ENCODE peak calls at places on chromosomes 1 and 21, in eight cellular contexts. B, O, Z, W, V, M, A and Q are unnamed samples.

GRCh38 chr1:8818325-8818775 is 910 bp upstream of the RERE start:
- DNase-seq in W (peak; percentile 92), O (peak; percentile 42), B (no peak), V (peak; percentile 85), M (peak; percentile 39), A (peak; percentile 55), Z (no peak), Q (no peak)

GRCh38 chr1:228286505-228287417 is 78.9 kb downstream of the OBSCN start:
- DNase-seq in O (no peak), A (peak; percentile 2), V (no peak), Z (no peak), B (no peak), W (no peak), M (no peak), Q (no peak)

GRCh38 chr1:37305841-37306240 is 168.5 kb upstream of the ZC3H12A start:
- DNase-seq in A (no peak), V (no peak), W (no peak), O (no peak), Z (no peak), M (no peak), B (no peak), Q (no peak)

GRCh38 chr1:199279872-199280649 is 641.2 kb downstream of the PTPRC start:
- DNase-seq in A (no peak), W (no peak), B (no peak), O (no peak), Z (no peak), V (no peak), M (no peak), Q (no peak)

GRCh38 chr1:150560011-150560438 is 10.8 kb downstream of the ADAMTSL4 start:
- DNase-seq in B (peak; percentile 87), V (peak; percentile 76), O (peak; percentile 61), Z (peak; percentile 74), M (peak; percentile 76), W (peak; percentile 81), A (peak; percentile 86), Q (peak; percentile 83)

GRCh38 chr1:159798893-159799292 is 3.3 kb upstream of the FCRL6 start:
- DNase-seq in Z (peak; percentile 53), A (peak; percentile 78), V (peak; percentile 89), M (peak; percentile 22), O (peak; percentile 90), B (peak; percentile 84), W (peak; percentile 92), Q (peak; percentile 60)

GRCh38 chr1:3907031-3907534 is 7.0 kb upstream of the C1orf174 start:
- DNase-seq in A (peak; percentile 4), B (peak; percentile 39), Z (no peak), O (no peak), V (no peak), M (no peak), W (peak; percentile 35), Q (no peak)

GRCh38 chr21:45333583-45334121 is 46.0 kb upstream of the POFUT2 start:
- DNase-seq in W (no peak), M (no peak), Z (no peak), O (no peak), B (no peak), A (no peak), V (peak; percentile 82), Q (no peak)

GRCh38 chr1:113456967-113457366 is 66.7 kb downstream of the MAGI3 start:
- DNase-seq in W (peak; percentile 98), M (peak; percentile 17), A (peak; percentile 61), Z (no peak), B (no peak), V (peak; percentile 81), O (peak; percentile 90), Q (peak; percentile 32)

GRCh38 chr1:69191280-69191679 is 376.4 kb upstream of the LRRC7 start:
- DNase-seq in A (no peak), O (no peak), B (no peak), Z (no peak), W (no peak), M (no peak), V (no peak), Q (no peak)

GRCh38 chr1:234730542-234731370 is 120.8 kb upstream of the IRF2BP2 start:
- DNase-seq in V (no peak), B (no peak), A (no peak), O (no peak), M (no peak), W (no peak), Z (no peak), Q (no peak)

GRCh38 chr1:174652496-174653280 is 204.9 kb downstream of the GPR52 start:
- DNase-seq in O (no peak), Z (peak; percentile 3), V (peak; percentile 8), B (peak; percentile 32), A (no peak), M (no peak), W (no peak), Q (no peak)

GRCh38 chr1:54945393-54945936 is 35.0 kb upstream of the TMEM61 start:
- DNase-seq in O (no peak), M (no peak), A (no peak), B (no peak), Z (no peak), V (no peak), W (peak; percentile 76), Q (no peak)

GRCh38 chr1:154493276-154493675 is 8.7 kb upstream of the TDRD10 start:
- DNase-seq in M (no peak), O (no peak), V (no peak), A (peak; percentile 13), Z (no peak), B (peak; percentile 43), W (no peak), Q (peak; percentile 46)

GRCh38 chr21:44702973-44703730 is 6.2 kb downstream of the KRTAP10-12 start:
- DNase-seq in V (no peak), A (no peak), Z (no peak), B (no peak), W (no peak), M (no peak), O (no peak), Q (peak; percentile 7)

GRCh38 chr1:248187363-248187762 is 9.7 kb upstream of the OR2M3 start:
- DNase-seq in O (no peak), M (no peak), Z (no peak), W (peak; percentile 26), A (no peak), V (no peak), B (no peak), Q (no peak)
- H3K27ac ChIP-seq in O (no peak overlapping the region), M (no peak overlapping the region), Z (no peak overlapping the region), W (no peak overlapping the region), A (no peak overlapping the region), V (no peak overlapping the region), B (no peak overlapping the region), Q (no peak overlapping the region)

GRCh38 chr1:9821710-9822109 is 2.1 kb downstream of the CLSTN1 start:
- DNase-seq in A (no peak), Z (no peak), B (no peak), M (no peak), O (no peak), V (no peak), W (no peak), Q (no peak)
- H3K4me3 ChIP-seq in A (no peak overlapping the region), Z (peak overlapping the region; percentile 95), B (peak overlapping the region; percentile 78), M (no peak overlapping the region), O (peak overlapping the region; percentile 95), V (peak overlapping the region; percentile 100), W (peak overlapping the region; percentile 83), Q (no peak overlapping the region)

GRCh38 chr1:36142121-36142520 is 7.2 kb downstream of the TRAPPC3 start:
- DNase-seq in V (no peak), O (no peak), A (no peak), W (no peak), Z (no peak), M (no peak), B (no peak), Q (no peak)

GRCh38 chr1:36136535-36136934 is 11.5 kb upstream of the COL8A2 start:
- DNase-seq in O (no peak), W (peak; percentile 84), V (peak; percentile 30), Z (no peak), A (no peak), B (no peak), M (peak; percentile 67), Q (peak; percentile 46)

GRCh38 chr1:36137776-36138175 is 11.5 kb downstream of the TRAPPC3 start:
- DNase-seq in Z (no peak), O (no peak), W (no peak), V (no peak), M (no peak), B (no peak), A (no peak), Q (no peak)

GRCh38 chr1:36137226-36137625 is 12.1 kb downstream of the TRAPPC3 start:
- DNase-seq in M (no peak), V (no peak), O (no peak), A (no peak), W (no peak), Z (no peak), B (no peak), Q (no peak)

GRCh38 chr1:36139521-36139920 is 9.8 kb downstream of the TRAPPC3 start:
- DNase-seq in V (no peak), M (no peak), B (no peak), A (no peak), W (no peak), O (no peak), Z (no peak), Q (no peak)
- H3K36me3 ChIP-seq in V (peaks cover 37% of the 10 kb centered on the region), M (no peaks in the 10 kb centered on the region), B (no peaks in the 10 kb centered on the region), A (no peaks in the 10 kb centered on the region), W (peaks cover 33% of the 10 kb centered on the region), O (peaks cover 22% of the 10 kb centered on the region), Z (peaks cover 37% of the 10 kb centered on the region), Q (peaks cover 18% of the 10 kb centered on the region)

DNA sequence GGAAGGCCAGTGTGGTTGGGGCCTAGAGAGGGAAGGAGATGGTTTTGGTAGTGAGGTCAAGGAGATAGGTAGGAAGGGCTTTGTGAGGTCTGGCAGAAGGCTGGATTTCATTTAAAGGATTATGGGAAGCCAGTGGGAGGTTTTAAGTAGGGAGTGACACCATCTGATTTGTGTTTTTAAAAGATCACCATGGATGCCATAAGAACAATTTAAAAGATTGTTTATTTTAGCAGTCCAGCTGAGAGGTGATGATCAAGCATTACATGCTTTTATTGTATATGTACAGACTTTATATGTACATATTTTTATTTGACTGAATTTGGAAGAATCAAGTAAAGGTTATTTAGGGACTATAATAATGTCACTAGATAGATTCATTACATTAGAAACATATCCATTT is 26.4 kb downstream of the RGL1 start:
- DNase-seq in O (no peak), B (no peak), W (no peak), M (no peak), Z (no peak), V (peak; percentile 38), A (no peak), Q (no peak)
- H3K27ac ChIP-seq in O (no peak overlapping the region), B (no peak overlapping the region), W (no peak overlapping the region), M (no peak overlapping the region), Z (no peak overlapping the region), V (no peak overlapping the region), A (no peak overlapping the region), Q (no peak overlapping the region)

DNA sequence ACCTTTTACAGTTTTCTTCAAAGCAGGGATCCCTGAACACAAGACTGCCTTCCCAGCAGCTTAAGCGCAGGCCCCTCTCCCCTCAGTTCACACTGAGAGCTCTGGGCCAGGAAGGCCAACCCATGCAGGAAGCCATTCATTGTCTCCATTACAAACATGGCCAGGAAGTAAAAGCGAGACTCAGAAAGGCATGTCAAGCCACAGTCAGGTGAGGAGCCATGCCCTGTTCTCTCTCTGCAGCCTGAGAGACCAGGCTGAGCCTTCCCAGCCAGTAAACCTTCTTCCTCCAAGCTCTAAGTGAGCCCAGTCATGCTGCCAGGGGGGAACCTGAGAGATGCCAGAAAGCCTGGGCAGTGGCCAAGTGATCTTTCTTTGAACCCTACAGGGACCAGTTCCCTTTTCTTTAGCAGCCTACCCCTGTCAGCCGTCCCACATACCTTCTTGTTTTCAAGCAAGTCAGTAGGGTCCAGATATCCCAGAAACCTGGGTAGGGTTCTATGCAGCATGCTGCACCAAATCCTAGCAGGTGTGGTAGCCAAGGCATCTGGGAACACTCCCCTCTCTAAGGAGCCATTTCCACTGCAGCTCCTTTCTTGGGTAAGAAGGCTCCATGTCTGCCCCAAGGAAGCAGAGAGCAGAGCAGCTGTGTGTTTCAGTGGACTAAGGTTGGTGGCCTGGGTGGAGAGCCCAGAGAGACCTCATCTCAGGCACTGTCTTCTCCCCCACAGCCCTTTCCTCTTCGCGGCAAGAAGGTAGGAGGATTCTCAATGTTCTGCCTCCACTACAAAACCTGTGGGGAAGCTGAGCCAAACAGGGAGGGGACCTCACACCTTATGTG is 974 bp downstream of the TRAF3IP3 start:
- DNase-seq in A (no peak), M (no peak), O (no peak), W (no peak), B (no peak), V (no peak), Z (no peak), Q (peak; percentile 46)
- H3K4me3 ChIP-seq in A (no peak overlapping the region), M (peak overlapping the region; percentile 19), O (no peak overlapping the region), W (no peak overlapping the region), B (no peak overlapping the region), V (no peak overlapping the region), Z (no peak overlapping the region), Q (peak overlapping the region; percentile 14)